ENCODE peak calls at places on chromosomes 12 and 14, in six cellular contexts. D, R, B, G, J and K are unnamed samples.

GRCh38 chr12:98750511-98750910 is 105.4 kb downstream of the APAF1 start:
- DNase-seq in R (no peak), D (no peak), G (no peak), B (no peak), J (no peak), K (no peak)

GRCh38 chr14:99244960-99245340 is 27.0 kb downstream of the BCL11B start:
- DNase-seq in B (no peak), D (no peak), J (no peak), G (no peak), R (no peak), K (no peak)

GRCh38 chr14:21902561-21903199 is 229.1 kb upstream of the OR4E1 start:
- DNase-seq in G (no peak), R (no peak), J (no peak), D (no peak), B (no peak), K (peak)

GRCh38 chr12:117356048-117356447 is 5.4 kb downstream of the NOS1 start:
- DNase-seq in R (no peak), J (no peak), B (no peak), G (no peak), D (no peak), K (no peak)

GRCh38 chr12:24769682-24770081 is 179.2 kb downstream of the BCAT1 start:
- DNase-seq in B (no peak), R (no peak), J (no peak), D (no peak), G (no peak), K (no peak)

GRCh38 chr14:59055439-59056045 is 132.9 kb upstream of the DAAM1 start:
- DNase-seq in R (no peak), G (peak), B (peak), D (no peak), J (peak), K (peak)

GRCh38 chr14:22549981-22550670 is 38.9 kb downstream of the DAD1 start:
- DNase-seq in G (peak), D (no peak), R (no peak), B (no peak), J (no peak), K (peak)

GRCh38 chr12:2970744-2971143 is 11.5 kb downstream of the TEAD4 start:
- DNase-seq in G (peak), D (no peak), R (no peak), J (no peak), B (no peak), K (no peak)

GRCh38 chr12:132771126-132771838 is 9.7 kb upstream of the ANKLE2 start:
- DNase-seq in B (peak), R (no peak), J (no peak), G (no peak), D (no peak), K (peak)

GRCh38 chr14:61244051-61244450 is 37.1 kb downstream of the TMEM30B start:
- DNase-seq in R (no peak), G (no peak), J (no peak), D (no peak), B (no peak), K (no peak)

GRCh38 chr12:75909714-75910451 is 121.7 kb downstream of the PHLDA1 start:
- DNase-seq in D (no peak), G (peak), B (no peak), J (no peak), R (no peak), K (no peak)

GRCh38 chr14:64723691-64724577 is 19.7 kb downstream of the PLEKHG3 start:
- DNase-seq in B (no peak), J (no peak), R (no peak), G (no peak), D (peak), K (peak)

GRCh38 chr12:91663331-91663998 is 480.8 kb upstream of the DCN start:
- DNase-seq in B (no peak), G (no peak), D (no peak), J (no peak), R (no peak), K (no peak)

GRCh38 chr12:93102289-93102688 is 173.2 kb upstream of the EEA1 start:
- DNase-seq in J (no peak), G (no peak), R (no peak), B (no peak), D (no peak), K (no peak)

GRCh38 chr14:26841920-26842741 is 244.3 kb upstream of the NOVA1 start:
- DNase-seq in B (peak), R (no peak), G (peak), J (peak), D (no peak), K (no peak)

GRCh38 chr12:6347367-6348338 is 5.8 kb upstream of the TNFRSF1A start:
- DNase-seq in G (peak), R (no peak), B (no peak), D (no peak), J (no peak), K (no peak)

GRCh38 chr14:78700236-78700635 is 530.1 kb downstream of the NRXN3 start:
- DNase-seq in R (no peak), J (no peak), G (no peak), B (no peak), D (no peak), K (no peak)

GRCh38 chr14:73729015-73729330 is 14.8 kb upstream of the PNMA1 start:
- DNase-seq in B (no peak), D (no peak), G (no peak), R (no peak), J (no peak), K (no peak)
- TF ChIP-seq CTCF in B (no peak), D (no peak), G (no peak), R (no peak), J (no peak), K (no peak)

GRCh38 chr14:63212209-63212608 is 8.0 kb downstream of the RHOJ start:
- DNase-seq in J (no peak), D (no peak), B (no peak), R (no peak), G (no peak), K (no peak)
- TF ChIP-seq CTCF in J (no peak), D (no peak), B (no peak), R (peak), G (peak), K (no peak)

GRCh38 chr12:101881228-101881627 is 3.8 kb downstream of the DRAM1 start:
- DNase-seq in G (no peak), D (no peak), R (no peak), B (no peak), J (no peak), K (no peak)

GRCh38 chr12:101880769-101881168 is 3.4 kb downstream of the DRAM1 start:
- DNase-seq in D (no peak), B (no peak), R (no peak), J (no peak), G (no peak), K (no peak)

GRCh38 chr12:101875112-101875961 is 2.0 kb upstream of the DRAM1 start:
- DNase-seq in B (no peak), R (no peak), J (no peak), D (no peak), G (peak), K (no peak)

GRCh38 chr12:101877816-101878811 is 734 bp downstream of the DRAM1 start:
- DNase-seq in B (no peak), G (no peak), J (peak), R (no peak), D (no peak), K (no peak)

GRCh38 chr12:101876861-101877815 is at the start of gene DRAM1:
- DNase-seq in B (peak), J (peak), R (peak), G (peak), D (peak), K (peak)
- TF ChIP-seq CTCF in B (no peak), J (no peak), R (no peak), G (no peak), D (peak), K (no peak)

GRCh38 chr12:66044731-66045130 is 85.8 kb downstream of the LLPH start:
- DNase-seq in D (no peak), G (peak), B (peak), J (no peak), R (no peak), K (no peak)
- TF ChIP-seq CTCF in D (no peak), G (peak), B (no peak), J (no peak), R (no peak), K (no peak)

GRCh38 chr14:91315844-91316267 is 71.4 kb upstream of the GPR68 start:
- DNase-seq in G (no peak), B (no peak), J (no peak), D (no peak), R (no peak), K (peak)

GRCh38 chr14:91320266-91320665 is 75.8 kb upstream of the GPR68 start:
- DNase-seq in G (no peak), B (no peak), J (no peak), R (no peak), D (no peak), K (no peak)

GRCh38 chr14:91316761-91317160 is 72.3 kb upstream of the GPR68 start:
- DNase-seq in R (no peak), D (no peak), J (no peak), B (no peak), G (no peak), K (no peak)

GRCh38 chr14:91318911-91319310 is 74.4 kb upstream of the GPR68 start:
- DNase-seq in J (no peak), G (no peak), B (no peak), R (no peak), D (no peak), K (no peak)

DNA sequence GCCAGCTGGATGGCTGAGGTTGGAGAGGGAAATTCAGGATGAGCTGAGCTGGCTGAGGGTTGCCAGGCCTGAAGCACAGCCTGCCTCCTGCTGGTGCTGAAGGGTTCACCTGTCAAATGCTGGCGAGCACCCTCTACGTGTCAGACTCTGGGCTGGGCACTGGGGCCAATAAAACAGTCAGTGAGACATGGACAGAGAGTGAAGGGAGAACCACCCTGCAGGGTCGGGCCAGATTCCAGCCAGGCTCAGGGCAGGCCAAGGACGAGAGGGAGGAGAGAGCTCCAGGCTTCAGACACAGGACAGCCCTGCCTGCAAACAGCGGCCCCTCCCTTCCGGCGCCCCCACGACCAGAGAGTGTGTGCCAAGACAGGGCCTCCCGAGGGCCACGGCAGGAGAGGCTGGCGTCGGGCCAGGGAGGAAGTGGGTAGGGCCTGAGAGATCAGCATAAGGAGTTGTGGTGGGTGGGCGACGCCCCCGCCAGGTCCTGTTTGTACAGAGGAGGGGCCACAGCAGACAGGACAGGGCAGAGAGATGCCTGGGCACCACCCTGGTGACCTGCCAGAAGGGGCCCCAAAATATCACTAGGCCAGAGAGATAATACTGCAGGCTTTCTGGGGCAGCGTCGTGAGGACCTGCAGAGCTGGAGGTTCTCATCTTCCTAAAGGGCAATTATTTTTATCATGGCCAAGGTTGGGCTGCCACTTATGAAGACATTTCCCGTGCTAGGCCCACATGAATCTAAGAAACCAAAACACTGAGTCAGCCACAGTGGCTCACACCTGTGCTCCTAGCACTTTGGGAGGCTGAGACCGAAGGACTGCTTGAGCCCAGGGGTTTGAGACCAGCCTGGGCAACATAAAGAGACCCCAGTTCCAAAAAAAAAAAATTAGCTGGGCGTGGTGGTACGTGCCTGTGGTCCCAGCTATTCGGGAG is 73.1 kb upstream of the GPR68 start:
- DNase-seq in G (peak), J (peak), R (no peak), B (no peak), D (peak), K (peak)
- TF ChIP-seq CTCF in G (peak), J (no peak), R (no peak), B (no peak), D (peak), K (peak)